ENCODE peak calls at places on chromosome 5, in eight cellular contexts. J is coronary artery, Z is HCT116, L is uterus, H is stomach, C is tibial nerve, X is neural crest cell, K is GM12865. N is an unnamed sample.

GRCh38 chr5:124704594-124705284 is 41.7 kb downstream of the ZNF608 start:
- DNase-seq in J (no peak), Z (no peak), L (no peak), H (no peak), C (no peak), X (no peak), K (peak; percentile 83), N (no peak)

GRCh38 chr5:81286059-81286617 is 15.2 kb upstream of the ZCCHC9 start:
- DNase-seq in J (no peak), Z (no peak), L (no peak), H (no peak), C (no peak), X (no peak), K (no peak), N (no peak)

GRCh38 chr5:156621719-156622118 is 228.4 kb upstream of the PPP1R2B start:
- DNase-seq in J (no peak), Z (no peak), L (no peak), H (no peak), C (no peak), X (no peak), K (peak; percentile 25), N (no peak)

GRCh38 chr5:53334431-53334941 is 145.9 kb upstream of the FST start:
- DNase-seq in J (no peak), Z (no peak), L (no peak), H (no peak), C (no peak), X (no peak), K (no peak), N (no peak)

GRCh38 chr5:160169326-160169725 is 50.1 kb upstream of the PWWP2A start:
- DNase-seq in J (peak; percentile 80), Z (no peak), L (peak; percentile 23), H (no peak), C (no peak), X (no peak), K (no peak), N (no peak)

GRCh38 chr5:132776077-132776931 is 735 bp downstream of the SEPTIN8 start:
- DNase-seq in J (no peak), Z (no peak), L (no peak), H (no peak), C (no peak), X (peak; percentile 36), K (no peak), N (peak; percentile 16)

GRCh38 chr5:52674815-52675545 is 112.7 kb upstream of the ITGA1 start:
- DNase-seq in J (no peak), Z (no peak), L (no peak), H (no peak), C (no peak), X (no peak), K (no peak), N (no peak)

GRCh38 chr5:95884511-95884910 is 62.0 kb upstream of the GLRX start:
- DNase-seq in J (no peak), Z (no peak), L (no peak), H (no peak), C (no peak), X (no peak), K (no peak), N (no peak)

GRCh38 chr5:179267071-179267670 is 78.1 kb downstream of the ADAMTS2 start:
- DNase-seq in J (peak; percentile 74), Z (no peak), L (peak; percentile 29), H (peak; percentile 20), C (no peak), X (no peak), K (no peak), N (no peak)

GRCh38 chr5:26791021-26791420 is 247.4 kb downstream of the CDH9 start:
- DNase-seq in J (no peak), Z (no peak), L (no peak), H (no peak), C (no peak), X (no peak), K (no peak), N (no peak)
- TF ChIP-seq CTCF in J (no peak), Z (no peak), L (no peak), H (no peak), C (no peak), X (no peak), K (no peak), N (no peak)

DNA sequence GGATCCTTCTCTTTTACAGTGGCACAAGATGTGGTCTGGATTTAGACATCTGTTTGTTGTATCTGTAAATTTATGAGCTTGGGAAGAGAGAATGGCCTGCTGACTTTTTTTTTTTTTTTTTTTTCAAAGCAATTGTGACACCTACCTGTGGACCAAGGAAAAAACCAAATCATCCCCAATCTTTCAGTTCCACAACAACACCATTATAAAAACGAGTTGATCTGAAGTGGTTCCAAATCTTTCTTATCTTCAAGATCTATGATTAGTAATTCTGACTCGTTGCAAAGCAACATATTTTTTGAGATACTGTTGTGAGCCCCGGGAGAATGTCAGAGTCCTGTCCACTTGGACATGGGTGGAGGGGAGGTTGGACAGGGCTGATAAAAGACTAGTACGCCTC is 4.8 kb downstream of the IRX2 start:
- DNase-seq in J (no peak), Z (no peak), L (no peak), H (no peak), C (no peak), X (no peak), K (no peak), N (no peak)
- TF ChIP-seq CTCF in J (no peak), Z (no peak), L (no peak), H (no peak), C (no peak), X (peak; percentile 51), K (no peak), N (no peak)

GRCh38 chr5:177588413-177588909 is 3.5 kb upstream of the TMED9 start:
- DNase-seq in J (no peak), Z (no peak), L (no peak), H (no peak), C (no peak), X (no peak), K (no peak), N (peak; percentile 30)
- TF ChIP-seq CTCF in J (no peak), Z (no peak), L (no peak), H (no peak), C (no peak), X (no peak), K (no peak), N (peak; percentile 10)

GRCh38 chr5:141121563-141121962 is at the start of gene PCDHB4:
- DNase-seq in J (no peak), Z (no peak), L (peak; percentile 45), H (no peak), C (peak; percentile 26), X (no peak), K (no peak), N (no peak)
- TF ChIP-seq CTCF in J (no peak), Z (no peak), L (no peak), H (no peak), C (no peak), X (no peak), K (no peak), N (no peak)

N was measured in progenitor cell of endocrine pancreas.